ENCODE peak calls at places on chromosomes 16 and 17, in five cellular contexts. D is Caco-2, Q is left ventricle myocardium inferior, R is stomach, S is adrenal gland. E is an unnamed sample. For H3K4me1, the result is how much of the 10 kb centered on the place peaks cover.

GRCh38 chr17:45893725-45894021 is 681 bp upstream of the MAPT start:
- DNase-seq in R (no peak), D (no peak), Q (no peak), S (no peak), E (no peak)

GRCh38 chr17:61325382-61326073 is 74.1 kb upstream of the TBX2 start:
- DNase-seq in Q (no peak), R (no peak), D (no peak), S (no peak), E (no peak)

GRCh38 chr16:58507195-58507962 is 7.4 kb downstream of the NDRG4 start:
- DNase-seq in R (peak), S (no peak), Q (no peak), D (no peak), E (no peak)

GRCh38 chr16:61862756-61863155 is 173.5 kb downstream of the CDH8 start:
- DNase-seq in D (no peak), S (no peak), Q (no peak), R (no peak), E (no peak)

GRCh38 chr17:19812407-19812806 is 55.3 kb downstream of the ULK2 start:
- DNase-seq in R (no peak), Q (no peak), S (no peak), D (peak), E (peak)

GRCh38 chr17:27552467-27552779 is 78.6 kb upstream of the LGALS9 start:
- DNase-seq in D (peak), R (no peak), Q (no peak), S (no peak), E (peak)

GRCh38 chr17:54807331-54807730 is 93.3 kb upstream of the TOM1L1 start:
- DNase-seq in R (no peak), D (no peak), Q (no peak), S (no peak), E (peak)

GRCh38 chr16:31455601-31456314 is 3.5 kb upstream of the ARMC5 start:
- DNase-seq in R (no peak), D (no peak), Q (no peak), S (peak), E (no peak)

GRCh38 chr16:79334127-79334526 is 266.4 kb downstream of the MAF start:
- DNase-seq in R (no peak), Q (no peak), S (no peak), D (peak), E (no peak)
- TF ChIP-seq CTCF in R (no peak), Q (peak), S (no peak), D (peak), E (peak)

GRCh38 chr16:14496047-14496770 is 133.9 kb downstream of the PARN start:
- DNase-seq in R (no peak), Q (no peak), D (no peak), S (no peak), E (no peak)
- H3K4me1 ChIP-seq in R (under half), Q (half or more), D (under half), S (under half), E (under half)

DNA sequence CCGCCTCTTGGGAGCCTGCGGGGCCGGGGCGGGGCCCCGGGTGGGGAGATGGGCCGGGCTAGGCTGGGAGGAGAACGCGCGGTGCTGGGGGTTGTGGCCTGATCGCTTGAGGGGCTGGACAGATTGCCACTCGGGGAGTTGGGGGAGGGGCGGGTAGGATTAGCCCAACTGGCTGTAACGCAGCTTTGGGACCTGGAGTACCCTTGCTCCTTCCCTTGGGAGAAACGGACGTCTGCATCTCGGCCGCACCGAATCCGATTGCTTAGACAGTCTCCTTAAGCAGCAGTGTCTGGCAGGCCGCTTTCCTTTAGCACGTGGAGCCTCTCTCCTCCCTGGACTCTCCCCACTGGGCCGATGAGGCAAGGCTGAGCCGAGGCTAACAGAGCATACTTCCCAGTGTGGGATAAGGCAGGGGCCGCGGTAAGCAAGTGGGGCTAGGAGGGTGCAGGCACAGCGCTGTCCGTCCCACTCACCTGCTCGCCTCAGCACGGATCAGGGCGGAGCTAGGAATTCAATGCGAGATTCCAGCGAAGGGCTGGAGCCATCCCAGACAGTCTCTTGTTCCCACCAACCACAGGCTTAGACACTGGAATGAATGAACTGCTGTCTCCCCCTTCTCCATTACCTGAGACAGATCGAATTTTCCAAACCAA is 540 bp upstream of the ACLY start:
- DNase-seq in S (peak), D (peak), R (no peak), Q (no peak), E (peak)
- TF ChIP-seq CTCF in S (no peak), D (no peak), R (no peak), Q (no peak), E (no peak)

GRCh38 chr17:29148257-29148789 is 31.9 kb downstream of the MYO18A start:
- DNase-seq in D (peak), R (no peak), S (no peak), Q (no peak), E (no peak)

GRCh38 chr17:29149431-29150064 is 30.6 kb downstream of the MYO18A start:
- DNase-seq in R (no peak), D (no peak), S (no peak), Q (no peak), E (no peak)

GRCh38 chr17:29148790-29149430 is 31.3 kb downstream of the MYO18A start:
- DNase-seq in R (peak), S (peak), D (peak), Q (peak), E (peak)

GRCh38 chr17:29146369-29146972 is 33.7 kb downstream of the MYO18A start:
- DNase-seq in S (no peak), Q (no peak), D (no peak), R (no peak), E (no peak)

DNA sequence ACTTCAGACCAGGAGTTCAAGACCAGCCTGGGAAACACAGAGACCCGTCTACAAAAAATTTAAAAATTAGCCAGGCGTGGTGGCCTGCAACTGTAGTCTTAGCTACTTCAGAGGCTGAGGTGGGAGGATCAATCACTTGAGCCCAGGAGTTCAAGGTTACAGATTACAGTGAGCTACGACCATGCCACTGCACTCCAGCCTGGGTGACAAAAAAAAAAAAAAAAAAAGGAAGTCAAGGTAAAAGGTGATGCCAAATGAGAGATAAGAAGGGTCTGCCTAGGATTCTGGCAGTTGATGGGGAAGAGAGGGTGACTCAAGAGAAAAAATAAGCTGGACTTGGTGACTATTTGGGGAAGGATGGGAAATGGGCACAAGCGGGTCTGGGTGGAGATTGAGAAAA is 32.5 kb downstream of the MYO18A start:
- DNase-seq in D (no peak), R (no peak), S (no peak), Q (no peak), E (no peak)
- H3K4me1 ChIP-seq in D (under half), R (under half), S (half or more), Q (half or more), E (half or more)

GRCh38 chr16:81899601-81900000 is 111.7 kb downstream of the SDR42E1 start:
- DNase-seq in S (no peak), D (no peak), R (no peak), Q (no peak), E (no peak)

GRCh38 chr16:81900456-81900855 is 110.8 kb downstream of the SDR42E1 start:
- DNase-seq in Q (no peak), S (no peak), R (no peak), D (no peak), E (no peak)

GRCh38 chr16:81901483-81901882 is 109.8 kb downstream of the SDR42E1 start:
- DNase-seq in S (peak), D (no peak), R (peak), Q (no peak), E (no peak)

GRCh38 chr16:81902025-81902424 is 109.2 kb downstream of the SDR42E1 start:
- DNase-seq in S (no peak), R (no peak), D (no peak), Q (no peak), E (no peak)

DNA sequence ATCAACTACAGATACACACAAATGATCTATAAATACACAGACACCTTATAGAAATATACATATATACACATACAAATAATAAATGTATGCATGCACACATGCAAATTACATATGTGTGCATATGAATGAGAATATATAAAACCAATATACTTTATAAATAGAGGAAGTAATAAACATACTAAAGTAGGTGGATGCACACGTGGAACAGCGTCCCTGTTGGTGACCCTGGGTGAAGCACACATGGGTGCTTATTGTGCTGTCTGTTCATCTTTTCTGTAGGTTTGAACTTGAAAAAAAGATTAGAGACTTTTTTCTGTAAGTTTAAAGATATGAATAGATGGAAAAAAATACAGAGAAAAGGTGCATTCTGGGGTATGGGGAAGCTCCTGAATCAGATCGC is 111.3 kb downstream of the SDR42E1 start:
- DNase-seq in D (no peak), S (no peak), Q (no peak), R (no peak), E (no peak)
- TF ChIP-seq CTCF in D (no peak), S (no peak), Q (no peak), R (no peak), E (no peak)

DNA sequence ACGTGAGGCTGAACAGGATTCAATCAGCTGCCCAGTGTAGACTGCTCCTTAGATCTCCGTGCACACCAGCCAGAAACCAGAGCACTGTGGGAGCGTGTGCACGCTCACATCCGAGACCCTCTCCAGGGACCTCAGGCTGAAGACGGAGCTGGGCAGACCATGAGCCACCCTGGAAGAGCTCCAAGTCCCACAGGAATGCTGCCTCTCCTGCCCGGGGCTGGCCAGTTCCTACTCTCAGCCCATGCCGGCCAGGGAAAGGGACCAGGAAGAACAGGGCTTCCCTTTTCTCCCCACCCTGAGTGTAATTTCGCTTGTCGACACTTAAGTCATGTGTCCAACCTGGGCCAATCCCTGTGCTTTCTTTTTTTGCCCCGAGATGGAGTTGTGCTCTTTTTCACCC is 6.9 kb downstream of the ALYREF start:
- DNase-seq in Q (no peak), R (no peak), S (no peak), D (no peak), E (no peak)
- H3K4me1 ChIP-seq in Q (under half), R (under half), S (under half), D (under half), E (under half)

DNA sequence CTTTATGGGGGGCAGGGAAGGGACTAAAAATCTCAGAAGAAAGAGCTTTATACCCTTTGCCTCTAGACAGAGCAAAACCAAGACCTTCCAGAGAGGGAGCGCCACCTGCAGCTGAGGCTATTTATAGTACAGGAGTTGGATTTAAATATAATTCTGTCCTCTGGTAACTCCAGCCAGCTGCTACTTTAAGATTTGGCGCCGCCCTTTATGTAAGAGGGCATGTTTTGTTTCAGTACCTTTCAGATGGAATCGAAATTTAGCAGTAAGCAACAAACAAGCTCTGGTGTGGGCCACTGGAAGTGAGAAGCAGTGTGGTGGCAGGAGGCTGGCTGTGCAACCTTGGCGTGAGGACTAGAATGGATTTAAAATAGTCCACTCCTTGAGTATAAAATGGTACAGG is 5.2 kb upstream of the GUCY2D start:
- DNase-seq in R (peak), D (peak), S (no peak), Q (peak), E (peak)
- TF ChIP-seq CTCF in R (peak), D (no peak), S (no peak), Q (peak), E (peak)

GRCh38 chr17:38456031-38456815 is 28.0 kb downstream of the ARHGAP23 start:
- DNase-seq in Q (no peak), S (no peak), D (peak), R (no peak), E (no peak)
- H3K4me1 ChIP-seq in Q (half or more), S (under half), D (under half), R (under half), E (under half)

E was measured in PC-9.